ENCODE peak calls at places on chromosome 17, in nine cellular contexts. U is HFF-Myc, S is fibroblast of lung, Z is GM20000, I is AG10803, K is NB4, R is fibroblast of mammary gland, G is A549, X is dorsolateral prefrontal cortex. W is an unnamed sample.

GRCh38 chr17:40121886-40122465 is at the start of gene MSL1:
- DNase-seq in U (no peak), S (peak), Z (peak), I (peak), K (peak), R (no peak), G (peak), X (peak), W (peak)

GRCh38 chr17:82213251-82214011 is 789 bp upstream of the CCDC57 start:
- DNase-seq in U (no peak), S (peak), Z (peak), I (peak), K (peak), R (peak), G (peak), X (peak), W (peak)

GRCh38 chr17:80117491-80118401 is 16.4 kb downstream of the GAA start:
- DNase-seq in U (no peak), S (no peak), Z (no peak), I (no peak), K (no peak), R (no peak), G (no peak), X (no peak), W (no peak)

GRCh38 chr17:4150106-4150505 is 7.1 kb downstream of the CYB5D2 start:
- DNase-seq in U (no peak), S (no peak), Z (no peak), I (no peak), K (peak), R (no peak), G (no peak), X (no peak), W (no peak)

GRCh38 chr17:68205251-68205807 is 42.5 kb upstream of the AMZ2 start:
- DNase-seq in U (peak), S (peak), Z (peak), I (peak), K (peak), R (peak), G (peak), X (peak), W (peak)

GRCh38 chr17:21162394-21162775 is 35.6 kb downstream of the DHRS7B start:
- DNase-seq in U (no peak), S (no peak), Z (no peak), I (no peak), K (no peak), R (no peak), G (no peak), X (no peak), W (no peak)

GRCh38 chr17:19296786-19297778 is 59.9 kb downstream of the EPN2 start:
- DNase-seq in U (no peak), S (no peak), Z (no peak), I (no peak), K (no peak), R (no peak), G (no peak), X (no peak), W (no peak)

GRCh38 chr17:3679186-3680126 is 10.8 kb downstream of the EMC6 start:
- DNase-seq in U (no peak), S (no peak), Z (no peak), I (no peak), K (no peak), R (no peak), G (no peak), X (no peak), W (no peak)

GRCh38 chr17:48952904-48953303 is 8.3 kb upstream of the SNF8 start:
- DNase-seq in U (no peak), S (no peak), Z (peak), I (no peak), K (no peak), R (no peak), G (no peak), X (no peak), W (no peak)

GRCh38 chr17:69084911-69085310 is 24.2 kb upstream of the ABCA9 start:
- DNase-seq in U (no peak), S (no peak), Z (no peak), I (no peak), K (no peak), R (no peak), G (peak), X (no peak), W (peak)

GRCh38 chr17:36755586-36755985 is 154.2 kb downstream of the MRM1 start:
- DNase-seq in U (no peak), S (no peak), Z (peak), I (no peak), K (peak), R (peak), G (peak), X (no peak), W (no peak)

GRCh38 chr17:34609210-34609609 is 29.8 kb downstream of the TMEM132E start:
- DNase-seq in U (no peak), S (no peak), Z (no peak), I (no peak), K (no peak), R (no peak), G (no peak), X (no peak), W (no peak)

GRCh38 chr17:50872710-50873424 is 6.7 kb upstream of the TOB1 start:
- DNase-seq in U (peak), S (peak), Z (no peak), I (peak), K (peak), R (peak), G (no peak), X (no peak), W (no peak)

GRCh38 chr17:48892940-48893645 is 506 bp downstream of the ATP5MC1 start:
- DNase-seq in U (no peak), S (no peak), Z (no peak), I (no peak), K (peak), R (no peak), G (no peak), X (no peak), W (no peak)

GRCh38 chr17:48439875-48440505 is 10.0 kb upstream of the SKAP1 start:
- DNase-seq in U (no peak), S (no peak), Z (peak), I (no peak), K (no peak), R (no peak), G (no peak), X (no peak), W (peak)

GRCh38 chr17:64306850-64307463 is 43.9 kb upstream of the TEX2 start:
- DNase-seq in U (no peak), S (peak), Z (peak), I (peak), K (peak), R (peak), G (peak), X (peak), W (no peak)

GRCh38 chr17:4381690-4382671 is 15.5 kb upstream of the UBE2G1 start:
- DNase-seq in U (no peak), S (no peak), Z (no peak), I (no peak), K (no peak), R (no peak), G (no peak), X (no peak), W (no peak)

GRCh38 chr17:30344283-30345088 is 10.6 kb upstream of the TMIGD1 start:
- DNase-seq in U (no peak), S (peak), Z (no peak), I (peak), K (peak), R (peak), G (peak), X (peak), W (no peak)

GRCh38 chr17:68840073-68840472 is 115.1 kb downstream of the ABCA8 start:
- DNase-seq in U (no peak), S (no peak), Z (no peak), I (peak), K (no peak), R (no peak), G (no peak), X (no peak), W (no peak)

GRCh38 chr17:60934723-60935122 is 257.1 kb downstream of the BCAS3 start:
- DNase-seq in U (no peak), S (no peak), Z (no peak), I (no peak), K (no peak), R (no peak), G (no peak), X (no peak), W (no peak)

DNA sequence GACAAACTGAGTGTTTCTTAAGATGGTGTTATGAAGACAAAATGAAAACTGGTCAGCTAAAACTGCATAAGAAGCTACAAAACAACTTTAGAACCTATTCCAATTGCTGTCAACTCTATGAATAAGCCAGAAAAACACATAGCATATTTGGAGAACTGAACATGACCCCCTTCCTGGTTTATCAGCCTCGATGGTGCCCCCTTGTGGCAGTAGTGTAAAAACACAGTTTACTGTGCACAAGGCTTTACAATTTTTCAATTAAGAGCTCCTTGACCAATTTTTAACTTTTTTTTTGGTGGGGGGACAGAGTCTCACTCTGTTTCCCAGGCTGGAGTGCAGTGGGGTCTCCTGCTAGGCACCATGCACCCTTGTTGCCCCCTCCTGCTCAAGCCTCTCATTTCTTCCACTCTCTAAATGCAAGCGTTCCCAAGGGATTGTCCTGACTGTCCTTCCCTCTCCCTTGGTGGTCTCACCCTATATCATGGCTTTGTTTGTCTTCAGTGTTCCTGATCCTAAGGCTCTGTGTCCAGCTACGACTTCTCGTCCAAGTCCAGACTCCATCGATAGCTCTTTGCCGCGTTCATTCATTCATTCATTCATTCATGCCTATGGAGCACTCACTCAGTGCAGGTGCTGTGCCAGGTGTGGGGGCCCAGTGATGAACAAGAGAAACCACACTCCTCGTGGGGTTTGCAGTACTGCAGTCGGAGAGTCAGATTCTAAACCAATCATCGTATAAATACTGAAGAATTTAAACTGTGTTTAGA is 7.5 kb downstream of the EIF1 start:
- DNase-seq in U (no peak), S (peak), Z (peak), I (peak), K (peak), R (peak), G (peak), X (no peak), W (no peak)
- TF ChIP-seq CTCF in U (peak), S (peak), Z (peak), I (peak), K (peak), R (peak), G (peak), X (peak), W (peak)

GRCh38 chr17:73952498-73953205 is 250.8 kb upstream of the RPL38 start:
- DNase-seq in U (no peak), S (no peak), Z (peak), I (no peak), K (peak), R (peak), G (peak), X (no peak), W (peak)
- TF ChIP-seq CTCF in U (peak), S (no peak), Z (no peak), I (peak), K (peak), R (no peak), G (peak), X (peak), W (peak)

GRCh38 chr17:45160505-45161287 is 979 bp upstream of the HEXIM2 start:
- DNase-seq in U (no peak), S (peak), Z (no peak), I (peak), K (peak), R (peak), G (peak), X (peak), W (no peak)
- TF ChIP-seq CTCF in U (no peak), S (no peak), Z (peak), I (peak), K (peak), R (no peak), G (peak), X (no peak), W (peak)

GRCh38 chr17:17679748-17680147 is 1.5 kb upstream of the RAI1 start:
- DNase-seq in U (no peak), S (no peak), Z (no peak), I (no peak), K (no peak), R (no peak), G (no peak), X (no peak), W (no peak)

GRCh38 chr17:17681744-17682292 is 560 bp downstream of the RAI1 start:
- DNase-seq in U (no peak), S (peak), Z (peak), I (no peak), K (peak), R (no peak), G (peak), X (no peak), W (peak)

GRCh38 chr17:17682293-17682736 is 1.1 kb downstream of the RAI1 start:
- DNase-seq in U (no peak), S (peak), Z (peak), I (peak), K (peak), R (no peak), G (peak), X (no peak), W (peak)

GRCh38 chr17:17680477-17681186 is 626 bp upstream of the RAI1 start:
- DNase-seq in U (no peak), S (no peak), Z (no peak), I (no peak), K (no peak), R (no peak), G (no peak), X (no peak), W (no peak)

DNA sequence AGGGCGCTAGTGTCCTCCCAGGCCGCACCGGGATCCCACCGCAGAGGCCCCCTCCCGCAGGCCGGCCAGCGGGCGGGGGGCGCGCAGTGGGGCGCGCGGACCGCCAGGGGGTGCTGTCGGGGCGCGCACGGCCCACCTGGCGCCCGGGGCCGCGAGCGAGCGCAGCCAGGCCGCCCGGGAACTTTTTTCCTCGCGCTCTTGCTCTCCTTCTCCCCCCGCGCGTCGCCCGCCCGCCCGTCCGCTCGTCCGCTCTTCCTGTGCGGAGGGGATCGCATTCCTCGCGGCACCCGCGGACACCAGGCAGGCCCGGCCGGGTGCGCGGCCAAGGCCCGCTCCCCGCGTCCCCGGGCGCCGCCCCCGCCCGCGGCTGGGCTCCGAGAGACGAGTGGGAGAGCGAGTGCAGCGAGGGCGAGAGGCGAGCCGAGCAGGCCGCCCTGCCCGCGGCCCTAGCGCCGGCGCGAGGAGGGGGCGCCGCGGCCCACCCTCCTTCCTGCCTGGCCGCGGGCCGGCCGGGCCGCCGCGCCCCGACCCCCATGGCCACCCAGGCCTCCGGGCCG is at the start of gene RAI1:
- DNase-seq in U (no peak), S (peak), Z (peak), I (peak), K (peak), R (peak), G (peak), X (peak), W (peak)
- TF ChIP-seq CTCF in U (peak), S (peak), Z (peak), I (no peak), K (peak), R (no peak), G (peak), X (peak), W (peak)

GRCh38 chr17:58270476-58271290 is 10.1 kb downstream of the MPO start:
- DNase-seq in U (no peak), S (no peak), Z (no peak), I (no peak), K (peak), R (no peak), G (no peak), X (no peak), W (no peak)
- TF ChIP-seq CTCF in U (peak), S (no peak), Z (no peak), I (no peak), K (peak), R (no peak), G (no peak), X (no peak), W (peak)

DNA sequence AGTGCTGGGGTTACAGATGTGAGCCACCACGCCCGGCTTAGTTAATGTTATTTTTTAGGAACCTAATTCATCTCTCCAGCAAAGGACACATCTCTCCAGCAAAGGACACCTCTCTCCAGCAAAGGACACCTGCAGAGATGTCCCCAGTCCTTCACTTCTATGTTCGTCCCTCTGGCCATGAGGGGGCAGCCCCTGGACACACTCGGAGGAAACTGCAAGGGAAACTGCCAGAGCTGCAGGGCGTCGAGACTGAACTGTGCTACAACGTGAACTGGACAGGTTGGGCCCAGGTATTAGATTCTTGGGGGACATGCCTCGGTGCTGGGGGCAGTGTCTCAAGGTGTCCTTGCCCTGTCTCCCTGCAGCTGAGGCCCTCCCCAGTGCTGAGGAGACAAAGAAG is 4.7 kb downstream of the PFAS start:
- DNase-seq in U (no peak), S (peak), Z (no peak), I (no peak), K (no peak), R (peak), G (peak), X (no peak), W (no peak)
- TF ChIP-seq CTCF in U (no peak), S (peak), Z (no peak), I (peak), K (no peak), R (peak), G (peak), X (peak), W (no peak)

W was measured in GM06990.